ENCODE peak calls at places on chromosomes 5 and 9, in eight cellular contexts. C, N, O, E, Y, U, K and Z are unnamed samples.

GRCh38 chr9:98854206-98854756 is 46.8 kb downstream of the GALNT12 start:
- DNase-seq in C (no peak), N (peak), O (peak), E (no peak), Y (no peak), U (no peak), K (no peak), Z (no peak)

GRCh38 chr9:134224130-134224826 is 59.9 kb upstream of the RNU6ATAC start:
- DNase-seq in C (no peak), N (no peak), O (no peak), E (no peak), Y (no peak), U (peak), K (no peak), Z (no peak)

GRCh38 chr5:6759401-6759800 is 46.2 kb downstream of the TENT4A start:
- DNase-seq in C (no peak), N (peak), O (no peak), E (no peak), Y (peak), U (no peak), K (no peak), Z (no peak)

GRCh38 chr5:91162534-91163381 is 220.4 kb downstream of the ARRDC3 start:
- DNase-seq in C (no peak), N (peak), O (peak), E (peak), Y (peak), U (peak), K (peak), Z (no peak)

GRCh38 chr5:127892467-127893207 is 189.4 kb downstream of the CCDC192 start:
- DNase-seq in C (no peak), N (peak), O (no peak), E (no peak), Y (peak), U (no peak), K (no peak), Z (no peak)

GRCh38 chr5:174698156-174698555 is 26.2 kb upstream of the MSX2 start:
- DNase-seq in C (no peak), N (no peak), O (no peak), E (no peak), Y (no peak), U (no peak), K (no peak), Z (no peak)

GRCh38 chr5:30832519-30832918 is 361.0 kb upstream of the CDH6 start:
- DNase-seq in C (no peak), N (no peak), O (no peak), E (no peak), Y (no peak), U (no peak), K (no peak), Z (no peak)

GRCh38 chr5:147507480-147508126 is 2.3 kb downstream of the DPYSL3 start:
- DNase-seq in C (no peak), N (peak), O (no peak), E (no peak), Y (peak), U (no peak), K (no peak), Z (no peak)

GRCh38 chr9:2016411-2017208 is 1.5 kb downstream of the SMARCA2 start:
- DNase-seq in C (peak), N (peak), O (no peak), E (peak), Y (peak), U (peak), K (peak), Z (peak)

GRCh38 chr9:116844621-116845020 is 157.5 kb downstream of the TRIM32 start:
- DNase-seq in C (no peak), N (no peak), O (no peak), E (no peak), Y (no peak), U (no peak), K (no peak), Z (no peak)

GRCh38 chr5:157592594-157592993 is 17.0 kb upstream of the ADAM19 start:
- DNase-seq in C (no peak), N (no peak), O (no peak), E (no peak), Y (no peak), U (no peak), K (no peak), Z (no peak)

GRCh38 chr9:87392091-87392490 is 105.6 kb upstream of the DAPK1 start:
- DNase-seq in C (no peak), N (no peak), O (no peak), E (no peak), Y (no peak), U (no peak), K (no peak), Z (no peak)

GRCh38 chr5:64330728-64331231 is 165.1 kb downstream of the RNF180 start:
- DNase-seq in C (no peak), N (no peak), O (no peak), E (no peak), Y (no peak), U (peak), K (no peak), Z (no peak)

GRCh38 chr5:33441241-33441844 is 578 bp downstream of the TARS1 start:
- DNase-seq in C (no peak), N (peak), O (no peak), E (no peak), Y (peak), U (no peak), K (no peak), Z (no peak)

GRCh38 chr9:37283730-37284235 is 138.7 kb upstream of the GRHPR start:
- DNase-seq in C (no peak), N (peak), O (no peak), E (no peak), Y (peak), U (no peak), K (no peak), Z (no peak)

GRCh38 chr9:34540826-34541225 is 18.0 kb upstream of the ENHO start:
- DNase-seq in C (no peak), N (peak), O (peak), E (no peak), Y (peak), U (no peak), K (no peak), Z (no peak)

GRCh38 chr9:91180240-91180929 is 181.3 kb downstream of the AUH start:
- DNase-seq in C (no peak), N (no peak), O (no peak), E (no peak), Y (no peak), U (no peak), K (no peak), Z (no peak)

GRCh38 chr5:31824886-31825774 is 186.2 kb downstream of the PDZD2 start:
- DNase-seq in C (peak), N (peak), O (peak), E (peak), Y (peak), U (no peak), K (peak), Z (no peak)

GRCh38 chr9:6978591-6978990 is 220.8 kb downstream of the KDM4C start:
- DNase-seq in C (no peak), N (no peak), O (no peak), E (no peak), Y (no peak), U (no peak), K (no peak), Z (no peak)

GRCh38 chr9:110443878-110444245 is 106.2 kb upstream of the TXNDC8 start:
- DNase-seq in C (no peak), N (peak), O (peak), E (no peak), Y (no peak), U (no peak), K (no peak), Z (no peak)

GRCh38 chr9:68947842-68948569 is 65.9 kb downstream of the PRKACG start:
- DNase-seq in C (no peak), N (no peak), O (no peak), E (no peak), Y (no peak), U (no peak), K (no peak), Z (no peak)

GRCh38 chr5:135194573-135195266 is 160.7 kb upstream of the PITX1 start:
- DNase-seq in C (no peak), N (peak), O (no peak), E (no peak), Y (no peak), U (no peak), K (no peak), Z (no peak)

GRCh38 chr5:126965061-126965475 is 65.3 kb downstream of the MARCHF3 start:
- DNase-seq in C (no peak), N (peak), O (peak), E (no peak), Y (peak), U (no peak), K (no peak), Z (no peak)

GRCh38 chr5:16540421-16540820 is 74.8 kb upstream of the ZNF622 start:
- DNase-seq in C (no peak), N (peak), O (peak), E (no peak), Y (peak), U (no peak), K (no peak), Z (no peak)

GRCh38 chr9:128011071-128011817 is 30.5 kb upstream of the EEIG1 start:
- DNase-seq in C (no peak), N (peak), O (no peak), E (no peak), Y (peak), U (peak), K (no peak), Z (no peak)

GRCh38 chr5:31385774-31386537 is 145.9 kb downstream of the DROSHA start:
- DNase-seq in C (no peak), N (no peak), O (no peak), E (no peak), Y (peak), U (no peak), K (no peak), Z (no peak)

GRCh38 chr9:95770653-95771131 is 104.8 kb upstream of the ERCC6L2 start:
- DNase-seq in C (no peak), N (peak), O (no peak), E (no peak), Y (no peak), U (no peak), K (no peak), Z (no peak)

GRCh38 chr9:2344436-2344835 is 277.2 kb upstream of the VLDLR start:
- DNase-seq in C (no peak), N (no peak), O (no peak), E (no peak), Y (no peak), U (no peak), K (no peak), Z (no peak)

GRCh38 chr9:130054428-130054786 is 701 bp downstream of the GPR107 start:
- DNase-seq in C (no peak), N (no peak), O (no peak), E (no peak), Y (no peak), U (no peak), K (no peak), Z (no peak)

GRCh38 chr5:164145458-164145857 is 640.0 kb downstream of the MAT2B start:
- DNase-seq in C (no peak), N (no peak), O (no peak), E (no peak), Y (no peak), U (no peak), K (no peak), Z (no peak)

GRCh38 chr9:113969343-113969742 is 93.2 kb downstream of the ZNF618 start:
- DNase-seq in C (no peak), N (no peak), O (no peak), E (no peak), Y (no peak), U (no peak), K (no peak), Z (no peak)

GRCh38 chr5:79109527-79110492 is 1.8 kb upstream of the BHMT start:
- DNase-seq in C (no peak), N (no peak), O (no peak), E (no peak), Y (peak), U (no peak), K (no peak), Z (peak)

GRCh38 chr9:107883496-107884120 is 394.0 kb upstream of the KLF4 start:
- DNase-seq in C (no peak), N (no peak), O (no peak), E (no peak), Y (no peak), U (no peak), K (no peak), Z (no peak)

GRCh38 chr9:6354072-6354686 is 26.0 kb downstream of the TPD52L3 start:
- DNase-seq in C (no peak), N (peak), O (peak), E (no peak), Y (peak), U (no peak), K (no peak), Z (peak)

GRCh38 chr9:127360829-127361228 is 36.1 kb upstream of the SLC2A8 start:
- DNase-seq in C (no peak), N (peak), O (no peak), E (no peak), Y (peak), U (no peak), K (no peak), Z (no peak)

GRCh38 chr9:18438300-18438925 is 35.5 kb upstream of the ADAMTSL1 start:
- DNase-seq in C (peak), N (peak), O (no peak), E (peak), Y (no peak), U (peak), K (no peak), Z (no peak)

GRCh38 chr5:115888027-115888426 is 46.3 kb downstream of the AP3S1 start:
- DNase-seq in C (no peak), N (peak), O (peak), E (no peak), Y (peak), U (no peak), K (no peak), Z (no peak)
- TF ChIP-seq CTCF in C (no peak), N (peak), O (peak), E (no peak), Y (peak), U (no peak), K (no peak), Z (peak)

GRCh38 chr5:144205141-144205551 is 34.5 kb downstream of the KCTD16 start:
- DNase-seq in C (peak), N (peak), O (no peak), E (no peak), Y (peak), U (no peak), K (no peak), Z (no peak)
- TF ChIP-seq CTCF in C (peak), N (no peak), O (no peak), E (no peak), Y (no peak), U (no peak), K (no peak), Z (no peak)

GRCh38 chr5:159049844-159050318 is 49.8 kb downstream of the EBF1 start:
- DNase-seq in C (no peak), N (peak), O (no peak), E (no peak), Y (peak), U (no peak), K (no peak), Z (no peak)
- TF ChIP-seq CTCF in C (peak), N (peak), O (peak), E (no peak), Y (peak), U (peak), K (peak), Z (peak)

GRCh38 chr5:72816297-72817075 is at the start of gene TNPO1:
- DNase-seq in C (peak), N (peak), O (peak), E (peak), Y (peak), U (peak), K (peak), Z (peak)
- TF ChIP-seq CTCF in C (peak), N (no peak), O (no peak), E (no peak), Y (no peak), U (no peak), K (no peak), Z (no peak)

DNA sequence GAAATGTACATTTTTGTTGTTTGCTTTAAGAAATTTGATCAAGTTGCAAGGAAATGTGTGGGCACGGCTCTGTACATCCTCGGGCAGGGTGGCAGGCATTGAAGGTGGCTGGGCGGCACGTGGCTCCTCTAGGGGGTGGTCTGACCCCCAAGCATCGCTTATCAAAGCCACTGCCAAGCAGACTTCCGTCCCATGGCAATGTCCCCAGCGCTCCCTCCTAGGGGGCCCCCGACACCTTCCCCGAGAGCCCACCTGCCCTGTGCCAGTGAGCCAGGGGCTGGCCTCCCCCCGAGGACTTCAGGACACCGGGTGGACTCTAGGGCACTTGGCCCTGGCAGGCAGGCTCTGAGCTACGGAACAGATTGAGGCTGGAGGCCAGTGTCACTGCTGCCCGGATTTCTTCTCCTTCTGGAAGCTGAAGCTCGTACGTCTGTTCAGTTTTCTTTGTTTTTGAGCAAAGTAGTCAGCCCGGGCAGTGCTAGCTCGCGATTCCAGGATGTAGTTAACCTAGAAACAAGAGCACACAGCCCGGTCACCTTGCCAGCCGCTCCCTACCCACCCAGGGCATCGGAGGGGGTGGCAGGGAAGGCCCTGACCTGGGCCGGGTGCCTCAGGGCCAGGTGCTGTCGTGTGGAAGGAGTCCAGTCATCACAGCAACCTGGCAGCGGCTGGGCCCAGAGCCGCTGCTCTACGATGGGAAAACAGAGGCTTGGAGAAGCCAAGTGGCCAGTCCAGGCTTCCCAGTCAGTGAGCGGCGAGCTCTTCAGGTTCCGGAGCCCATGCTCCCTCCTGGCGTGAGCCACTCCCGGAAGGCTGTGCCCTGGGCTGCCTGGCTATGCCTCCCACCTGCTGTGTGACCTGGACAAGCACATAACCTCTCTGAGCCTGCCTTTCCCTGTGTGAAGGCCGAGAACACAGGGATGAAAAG is 177.1 kb downstream of the GAPVD1 start:
- DNase-seq in C (no peak), N (no peak), O (no peak), E (no peak), Y (no peak), U (no peak), K (no peak), Z (no peak)
- TF ChIP-seq CTCF in C (no peak), N (no peak), O (no peak), E (no peak), Y (no peak), U (no peak), K (no peak), Z (no peak)

DNA sequence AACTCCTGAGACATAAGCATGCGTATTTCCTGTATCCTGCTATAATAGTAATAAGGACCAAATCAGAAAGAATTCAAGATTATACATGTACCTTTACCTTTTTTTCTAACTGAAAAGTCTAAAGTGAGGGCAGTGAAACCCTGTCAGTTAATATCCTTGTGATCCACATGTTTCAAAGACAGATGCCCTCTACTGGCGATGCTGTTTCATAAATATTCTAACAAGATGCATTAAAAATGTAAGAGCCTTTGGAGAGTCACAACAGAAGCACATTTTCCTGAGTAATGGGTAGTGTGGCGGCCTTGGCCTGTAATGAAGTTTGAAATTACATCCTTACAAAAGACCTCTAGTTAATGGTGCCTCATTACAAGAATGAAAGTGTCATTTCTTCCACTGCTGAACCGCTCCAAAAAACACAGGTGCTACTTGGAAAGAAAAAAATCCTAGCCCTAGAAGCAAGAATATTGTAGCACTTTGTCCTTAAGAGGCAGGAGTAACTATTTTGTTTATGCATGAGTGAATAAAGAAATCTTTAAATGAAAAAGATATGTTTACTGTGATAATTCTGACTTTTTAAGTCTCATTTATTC is 232.6 kb downstream of the EPB41L4A start:
- DNase-seq in C (no peak), N (peak), O (peak), E (no peak), Y (peak), U (no peak), K (no peak), Z (no peak)
- TF ChIP-seq CTCF in C (peak), N (peak), O (peak), E (no peak), Y (peak), U (peak), K (peak), Z (peak)

GRCh38 chr5:98517559-98517958 is 255.9 kb upstream of the RGMB start:
- DNase-seq in C (no peak), N (no peak), O (no peak), E (no peak), Y (no peak), U (no peak), K (no peak), Z (no peak)

GRCh38 chr5:98517967-98518366 is 255.5 kb upstream of the RGMB start:
- DNase-seq in C (no peak), N (no peak), O (no peak), E (no peak), Y (no peak), U (no peak), K (no peak), Z (no peak)

GRCh38 chr5:98518754-98519153 is 254.7 kb upstream of the RGMB start:
- DNase-seq in C (no peak), N (no peak), O (no peak), E (no peak), Y (no peak), U (no peak), K (no peak), Z (no peak)

GRCh38 chr5:98516701-98517100 is 256.8 kb upstream of the RGMB start:
- DNase-seq in C (no peak), N (no peak), O (no peak), E (no peak), Y (no peak), U (no peak), K (no peak), Z (no peak)

GRCh38 chr5:98519530-98519929 is 253.9 kb upstream of the RGMB start:
- DNase-seq in C (no peak), N (no peak), O (no peak), E (no peak), Y (no peak), U (no peak), K (no peak), Z (no peak)
- TF ChIP-seq CTCF in C (no peak), N (no peak), O (no peak), E (no peak), Y (no peak), U (no peak), K (no peak), Z (no peak)